ENCODE peak calls at places on chromosomes 11 and 22, in seven cellular contexts. S is IMR-90, T is H9, C is mesendoderm, E is mesenchymal stem cell, R is H1, Z is neuronal stem cell. F is an unnamed sample.

GRCh38 chr22:29727248-29727551 is 7.4 kb downstream of the CABP7 start:
- DNase-seq in S (peak), T (peak), C (peak), E (peak), R (no peak), Z (no peak), F (no peak)

GRCh38 chr11:25038131-25038530 is 541.3 kb downstream of the LUZP2 start:
- DNase-seq in S (no peak), T (no peak), C (no peak), E (no peak), R (no peak), Z (no peak), F (no peak)

GRCh38 chr11:8263109-8263768 is 439 bp downstream of the LMO1 start:
- DNase-seq in S (no peak), T (peak), C (peak), E (no peak), R (no peak), Z (no peak), F (no peak)

GRCh38 chr11:102912482-102912830 is 37.7 kb upstream of the MMP12 start:
- DNase-seq in S (peak), T (no peak), C (peak), E (no peak), R (no peak), Z (no peak), F (no peak)

GRCh38 chr11:10725114-10725906 is 25.7 kb upstream of the CTR9 start:
- DNase-seq in S (peak), T (no peak), C (no peak), E (peak), R (no peak), Z (no peak), F (no peak)

GRCh38 chr11:45468265-45468856 is 182.2 kb upstream of the SYT13 start:
- DNase-seq in S (peak), T (peak), C (peak), E (peak), R (no peak), Z (no peak), F (no peak)

GRCh38 chr11:112794321-112794720 is 166.9 kb upstream of the NCAM1 start:
- DNase-seq in S (no peak), T (no peak), C (no peak), E (no peak), R (no peak), Z (no peak), F (no peak)

GRCh38 chr11:61919113-61919840 is 1.9 kb upstream of the RAB3IL1 start:
- DNase-seq in S (no peak), T (no peak), C (no peak), E (no peak), R (no peak), Z (no peak), F (no peak)

GRCh38 chr22:33853200-33854097 is 66.8 kb downstream of the LARGE1 start:
- DNase-seq in S (peak), T (peak), C (no peak), E (peak), R (no peak), Z (no peak), F (no peak)

GRCh38 chr22:37362618-37363017 is 64.7 kb downstream of the ELFN2 start:
- DNase-seq in S (peak), T (no peak), C (no peak), E (no peak), R (no peak), Z (no peak), F (no peak)

GRCh38 chr11:45085657-45086501 is 60.6 kb upstream of the PRDM11 start:
- DNase-seq in S (no peak), T (peak), C (peak), E (no peak), R (no peak), Z (no peak), F (peak)

GRCh38 chr11:47004595-47005033 is 68.1 kb downstream of the CSTPP1 start:
- DNase-seq in S (peak), T (no peak), C (no peak), E (peak), R (no peak), Z (no peak), F (no peak)

GRCh38 chr22:21009638-21010425 is 5.1 kb upstream of the P2RX6 start:
- DNase-seq in S (peak), T (peak), C (peak), E (peak), R (no peak), Z (peak), F (peak)

GRCh38 chr11:78241475-78241874 is 52.8 kb downstream of the USP35 start:
- DNase-seq in S (no peak), T (no peak), C (no peak), E (no peak), R (no peak), Z (no peak), F (no peak)

GRCh38 chr11:123741159-123741951 is at the start of gene ZNF202:
- DNase-seq in S (peak), T (peak), C (peak), E (peak), R (peak), Z (peak), F (peak)

GRCh38 chr11:18699848-18700261 is 1.3 kb downstream of the TMEM86A start:
- DNase-seq in S (no peak), T (no peak), C (no peak), E (no peak), R (no peak), Z (no peak), F (no peak)

GRCh38 chr11:28739489-28740280 is 631.5 kb downstream of the METTL15 start:
- DNase-seq in S (no peak), T (no peak), C (no peak), E (no peak), R (no peak), Z (no peak), F (no peak)

GRCh38 chr11:88345408-88345807 is 7.9 kb upstream of the CTSC start:
- DNase-seq in S (peak), T (no peak), C (no peak), E (peak), R (no peak), Z (no peak), F (no peak)

GRCh38 chr11:81839016-81839415 is 894.6 kb downstream of the FAM181B start:
- DNase-seq in S (no peak), T (no peak), C (no peak), E (no peak), R (no peak), Z (no peak), F (no peak)

GRCh38 chr11:33266418-33267215 is 9.4 kb downstream of the HIPK3 start:
- DNase-seq in S (peak), T (no peak), C (peak), E (peak), R (no peak), Z (no peak), F (peak)

GRCh38 chr11:126313826-126314225 is 10.0 kb downstream of the DCPS start:
- DNase-seq in S (no peak), T (no peak), C (no peak), E (no peak), R (no peak), Z (no peak), F (no peak)

GRCh38 chr11:17974246-17974645 is 38.6 kb downstream of the SERGEF start:
- DNase-seq in S (no peak), T (no peak), C (no peak), E (no peak), R (no peak), Z (no peak), F (no peak)

GRCh38 chr11:118410055-118410745 is 8.8 kb downstream of the ATP5MG start:
- DNase-seq in S (no peak), T (no peak), C (no peak), E (no peak), R (no peak), Z (no peak), F (no peak)

GRCh38 chr11:69138265-69138664 is 17.5 kb upstream of the SMIM38 start:
- DNase-seq in S (peak), T (no peak), C (peak), E (peak), R (no peak), Z (no peak), F (no peak)

GRCh38 chr22:23281406-23282088 is 101.2 kb downstream of the BCR start:
- DNase-seq in S (peak), T (peak), C (peak), E (peak), R (peak), Z (peak), F (peak)

GRCh38 chr11:111631666-111632039 is 29.4 kb downstream of the SIK2 start:
- DNase-seq in S (peak), T (no peak), C (peak), E (peak), R (no peak), Z (no peak), F (peak)

GRCh38 chr11:86784247-86784681 is 16.1 kb upstream of the PRSS23 start:
- DNase-seq in S (peak), T (no peak), C (no peak), E (peak), R (no peak), Z (no peak), F (no peak)

GRCh38 chr22:33851985-33852384 is 68.3 kb downstream of the LARGE1 start:
- DNase-seq in S (no peak), T (no peak), C (no peak), E (no peak), R (no peak), Z (no peak), F (no peak)

GRCh38 chr11:46119352-46120216 is 1.7 kb downstream of the PHF21A start:
- DNase-seq in S (peak), T (no peak), C (peak), E (peak), R (no peak), Z (peak), F (peak)

GRCh38 chr11:5550440-5551095 is 2.2 kb upstream of the OR52H1 start:
- DNase-seq in S (peak), T (no peak), C (no peak), E (peak), R (no peak), Z (no peak), F (no peak)

GRCh38 chr11:122853261-122853660 is 15.0 kb downstream of the CRTAM start:
- DNase-seq in S (peak), T (no peak), C (no peak), E (no peak), R (no peak), Z (no peak), F (peak)

GRCh38 chr11:133386262-133386661 is 146.0 kb downstream of the OPCML start:
- DNase-seq in S (no peak), T (no peak), C (no peak), E (no peak), R (no peak), Z (no peak), F (no peak)

GRCh38 chr11:66063900-66064299 is 6.2 kb upstream of the PACS1 start:
- DNase-seq in S (no peak), T (no peak), C (no peak), E (no peak), R (no peak), Z (no peak), F (no peak)

GRCh38 chr11:2717561-2717960 is 17.8 kb upstream of the KCNQ1OT1 start:
- DNase-seq in S (no peak), T (no peak), C (no peak), E (no peak), R (no peak), Z (no peak), F (no peak)

GRCh38 chr22:28674121-28674563 is 5.5 kb downstream of the TTC28 start:
- DNase-seq in S (peak), T (no peak), C (no peak), E (peak), R (no peak), Z (no peak), F (no peak)

GRCh38 chr11:123461164-123461563 is 31.1 kb downstream of the GRAMD1B start:
- DNase-seq in S (no peak), T (no peak), C (no peak), E (no peak), R (no peak), Z (no peak), F (peak)

GRCh38 chr11:74714904-74715303 is 16.3 kb downstream of the CHRDL2 start:
- DNase-seq in S (no peak), T (no peak), C (no peak), E (no peak), R (no peak), Z (no peak), F (no peak)

GRCh38 chr11:5553347-5553746 is 5.0 kb upstream of the OR52H1 start:
- DNase-seq in S (peak), T (no peak), C (no peak), E (no peak), R (no peak), Z (no peak), F (no peak)

DNA sequence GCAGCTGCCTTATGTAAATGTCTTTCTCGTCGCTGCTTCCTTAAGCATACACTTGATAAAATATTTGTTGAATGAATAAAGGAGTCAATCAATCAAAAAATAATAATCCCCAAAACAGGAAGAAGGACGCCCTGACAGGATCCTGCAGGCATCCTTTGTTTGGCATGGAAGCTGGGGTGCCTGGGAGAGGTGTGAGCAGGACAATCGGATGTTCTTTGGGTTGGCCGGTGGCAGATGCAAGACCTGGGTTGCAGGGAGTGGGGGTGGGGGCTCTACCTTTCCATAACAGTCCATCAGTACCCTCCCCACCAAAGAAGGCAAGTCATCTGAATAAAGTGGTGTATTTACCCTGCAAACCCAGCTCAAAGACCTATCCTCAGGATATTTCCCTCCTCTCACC is 1.4 kb upstream of the SHANK2 start:
- DNase-seq in S (no peak), T (no peak), C (no peak), E (no peak), R (no peak), Z (no peak), F (no peak)
- H3K23ac ChIP-seq in S (no peak), T (no peak), C (no peak), E (no peak), R (no peak), Z (no peak), F (no peak)

DNA sequence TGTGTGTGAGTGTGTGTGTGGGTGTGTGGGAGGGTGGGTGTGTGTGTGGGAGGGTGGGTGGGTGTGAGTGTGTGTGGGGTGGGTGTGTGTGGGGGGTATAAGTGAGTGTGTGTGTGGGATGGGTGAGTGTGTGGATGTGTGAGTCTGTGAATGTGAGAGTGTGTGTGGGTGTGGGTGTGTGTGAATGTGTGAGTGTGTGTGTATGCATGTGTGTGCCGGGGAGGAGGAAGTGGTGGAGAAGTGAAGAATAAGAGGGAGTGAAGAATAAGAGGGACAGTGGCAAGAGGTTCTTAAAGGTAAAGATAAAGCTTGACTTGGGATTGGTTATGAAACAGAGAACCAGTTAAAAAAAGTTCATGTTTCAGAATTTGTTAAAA is 54.0 kb downstream of the PRR5L start:
- DNase-seq in S (no peak), T (no peak), C (no peak), E (no peak), R (no peak), Z (no peak), F (no peak)
- H3K23ac ChIP-seq in S (no peak), T (no peak), C (no peak), E (no peak), R (no peak), Z (no peak), F (no peak)

DNA sequence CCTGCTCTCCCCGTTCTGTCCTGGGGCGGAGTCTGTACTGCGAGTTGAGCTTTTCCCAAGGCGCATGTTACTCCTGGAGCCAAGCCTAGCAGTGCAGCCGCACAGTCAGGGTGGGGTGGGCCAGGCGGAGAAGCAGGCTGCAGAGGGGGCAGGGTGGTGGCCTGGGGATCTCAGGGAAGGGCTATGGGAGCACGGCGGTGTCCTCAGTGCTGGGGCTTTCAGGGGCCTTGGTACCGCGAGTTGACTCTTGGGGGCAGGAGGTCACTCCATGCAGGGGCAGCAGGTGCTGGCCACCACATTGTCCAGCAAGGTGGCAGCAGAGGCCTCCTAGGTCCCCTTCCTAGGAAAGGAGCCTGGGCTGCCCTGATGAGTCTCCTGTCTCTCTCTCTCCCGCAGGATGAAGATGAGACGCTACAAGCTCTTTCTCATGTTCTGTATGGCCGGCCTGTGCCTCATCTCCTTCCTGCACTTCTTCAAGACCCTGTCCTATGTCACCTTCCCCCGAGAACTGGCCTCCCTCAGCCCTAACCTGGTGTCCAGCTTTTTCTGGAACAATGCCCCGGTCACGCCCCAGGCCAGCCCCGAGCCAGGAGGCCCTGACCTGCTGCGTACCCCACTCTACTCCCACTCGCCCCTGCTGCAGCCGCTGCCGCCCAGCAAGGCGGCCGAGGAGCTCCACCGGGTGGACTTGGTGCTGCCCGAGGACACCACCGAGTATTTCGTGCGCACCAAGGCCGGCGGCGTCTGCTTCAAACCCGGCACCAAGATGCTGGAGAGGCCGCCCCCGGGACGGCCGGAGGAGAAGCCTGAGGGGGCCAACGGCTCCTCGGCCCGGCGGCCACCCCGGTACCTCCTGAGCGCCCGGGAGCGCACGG is 14.9 kb upstream of the MIEF1 start:
- DNase-seq in S (no peak), T (no peak), C (no peak), E (no peak), R (no peak), Z (no peak), F (no peak)
- H3K23ac ChIP-seq in S (no peak), T (no peak), C (no peak), E (no peak), R (no peak), Z (no peak), F (no peak)

GRCh38 chr22:36026741-36027140 is 1.9 kb downstream of the RBFOX2 start:
- DNase-seq in S (peak), T (no peak), C (peak), E (peak), R (no peak), Z (no peak), F (no peak)
- H3K23ac ChIP-seq in S (peak), T (no peak), C (no peak), E (no peak), R (no peak), Z (no peak), F (no peak)

DNA sequence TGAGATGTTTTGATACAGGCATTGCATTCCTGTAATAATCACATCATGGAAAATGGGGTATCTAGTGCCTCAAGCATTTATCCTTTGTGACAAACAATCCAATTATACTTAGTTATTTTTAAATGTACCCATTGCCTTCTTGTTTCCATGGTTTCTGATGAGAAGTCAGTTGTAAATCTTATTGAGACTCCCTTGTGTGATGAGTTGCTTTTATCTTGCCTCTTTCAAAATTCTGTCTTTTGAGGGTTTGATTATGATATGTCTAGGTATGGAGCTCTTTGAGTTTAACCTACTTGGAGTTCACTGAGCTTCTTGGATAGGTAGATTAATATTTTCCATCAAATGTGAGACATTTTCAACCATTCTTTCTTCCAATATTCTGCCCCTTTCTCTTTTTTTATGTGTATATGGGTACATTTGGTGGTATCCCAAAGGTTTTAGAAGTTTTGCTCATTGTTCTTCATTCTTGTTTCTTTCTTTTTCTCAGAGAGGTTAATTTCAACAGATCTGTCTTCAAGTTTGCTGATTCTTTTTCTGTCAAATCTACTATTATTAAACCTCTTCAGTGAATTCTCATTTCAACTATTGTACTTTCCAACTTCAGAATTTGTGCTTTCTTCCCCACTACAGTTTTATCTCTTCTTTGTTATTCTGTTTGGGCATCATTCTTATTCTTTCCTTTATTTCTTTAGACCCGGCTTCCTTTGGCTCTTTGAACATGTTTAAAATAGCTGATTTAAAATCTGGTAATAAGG is 13.7 kb downstream of the NAGA start:
- DNase-seq in S (no peak), T (no peak), C (no peak), E (no peak), R (no peak), Z (no peak), F (no peak)
- H3K23ac ChIP-seq in S (no peak), T (no peak), C (no peak), E (no peak), R (no peak), Z (no peak), F (no peak)

GRCh38 chr11:104328514-104328912 is 164.6 kb upstream of the PDGFD start:
- DNase-seq in S (no peak), T (no peak), C (no peak), E (no peak), R (no peak), Z (no peak), F (peak)
- H3K23ac ChIP-seq in S (no peak), T (no peak), C (no peak), E (no peak), R (no peak), Z (no peak), F (no peak)

F was measured in trophoblast cell.